ENCODE peak calls at places on chromosomes 3 and 15, in seven cellular contexts. One of them, this sample, is unnamed.

GRCh38 chr15:20356444-20357138 is 185.0 kb downstream of the GOLGA6L6 start:
- DNase-seq in heart left ventricle: peak
- DNase-seq in hypothalamus: no peak
- DNase-seq in stimulated activated CD8-positive, alpha-beta memory T cell treated with anti-CD3 and anti-CD28 coated beads, Interleukin-4, amount 100 ng/mL, for 48 hours: peak
- DNase-seq in neuronal stem cell: peak
- DNase-seq in iPS DF 19.7: peak
- DNase-seq in OCI-LY7: peak
- DNase-seq in this sample: peak

GRCh38 chr15:20348900-20349773 is 192.5 kb downstream of the GOLGA6L6 start:
- DNase-seq in heart left ventricle: peak
- DNase-seq in neuronal stem cell: no peak
- DNase-seq in iPS DF 19.7: no peak
- DNase-seq in stimulated activated CD8-positive, alpha-beta memory T cell treated with anti-CD3 and anti-CD28 coated beads, Interleukin-4, amount 100 ng/mL, for 48 hours: peak
- DNase-seq in OCI-LY7: no peak
- DNase-seq in hypothalamus: no peak
- DNase-seq in this sample: peak

GRCh38 chr3:72482589-72483249 is 365.5 kb downstream of the SHQ1 start:
- DNase-seq in stimulated activated CD8-positive, alpha-beta memory T cell treated with anti-CD3 and anti-CD28 coated beads, Interleukin-4, amount 100 ng/mL, for 48 hours: peak
- DNase-seq in iPS DF 19.7: no peak
- DNase-seq in heart left ventricle: peak
- DNase-seq in OCI-LY7: no peak
- DNase-seq in neuronal stem cell: no peak
- DNase-seq in hypothalamus: no peak
- DNase-seq in this sample: peak

GRCh38 chr3:117842086-117842485 is 1132.5 kb downstream of the TUSC7 start:
- DNase-seq in hypothalamus: no peak
- DNase-seq in heart left ventricle: no peak
- DNase-seq in OCI-LY7: no peak
- DNase-seq in iPS DF 19.7: no peak
- DNase-seq in neuronal stem cell: no peak
- DNase-seq in stimulated activated CD8-positive, alpha-beta memory T cell treated with anti-CD3 and anti-CD28 coated beads, Interleukin-4, amount 100 ng/mL, for 48 hours: no peak
- DNase-seq in this sample: no peak

GRCh38 chr15:77825546-77825945 is 192.8 kb upstream of the LINGO1 start:
- DNase-seq in OCI-LY7: no peak
- DNase-seq in iPS DF 19.7: no peak
- DNase-seq in hypothalamus: no peak
- DNase-seq in heart left ventricle: no peak
- DNase-seq in neuronal stem cell: no peak
- DNase-seq in stimulated activated CD8-positive, alpha-beta memory T cell treated with anti-CD3 and anti-CD28 coated beads, Interleukin-4, amount 100 ng/mL, for 48 hours: no peak
- DNase-seq in this sample: no peak

GRCh38 chr3:84194032-84194431 is 764.8 kb upstream of the CADM2 start:
- DNase-seq in heart left ventricle: no peak
- DNase-seq in iPS DF 19.7: no peak
- DNase-seq in neuronal stem cell: no peak
- DNase-seq in OCI-LY7: no peak
- DNase-seq in stimulated activated CD8-positive, alpha-beta memory T cell treated with anti-CD3 and anti-CD28 coated beads, Interleukin-4, amount 100 ng/mL, for 48 hours: no peak
- DNase-seq in hypothalamus: no peak
- DNase-seq in this sample: no peak

GRCh38 chr15:60362318-60363023 is 35.3 kb downstream of the ANXA2 start:
- DNase-seq in heart left ventricle: no peak
- DNase-seq in stimulated activated CD8-positive, alpha-beta memory T cell treated with anti-CD3 and anti-CD28 coated beads, Interleukin-4, amount 100 ng/mL, for 48 hours: peak
- DNase-seq in hypothalamus: no peak
- DNase-seq in neuronal stem cell: no peak
- DNase-seq in iPS DF 19.7: no peak
- DNase-seq in OCI-LY7: no peak
- DNase-seq in this sample: no peak

GRCh38 chr3:146539315-146539714 is 5.1 kb downstream of the PLSCR1 start:
- DNase-seq in heart left ventricle: no peak
- DNase-seq in stimulated activated CD8-positive, alpha-beta memory T cell treated with anti-CD3 and anti-CD28 coated beads, Interleukin-4, amount 100 ng/mL, for 48 hours: no peak
- DNase-seq in neuronal stem cell: no peak
- DNase-seq in iPS DF 19.7: no peak
- DNase-seq in hypothalamus: no peak
- DNase-seq in OCI-LY7: no peak
- DNase-seq in this sample: no peak

GRCh38 chr15:99592135-99592845 is 26.5 kb downstream of the MEF2A start:
- DNase-seq in OCI-LY7: no peak
- DNase-seq in heart left ventricle: no peak
- DNase-seq in neuronal stem cell: no peak
- DNase-seq in stimulated activated CD8-positive, alpha-beta memory T cell treated with anti-CD3 and anti-CD28 coated beads, Interleukin-4, amount 100 ng/mL, for 48 hours: no peak
- DNase-seq in iPS DF 19.7: no peak
- DNase-seq in hypothalamus: no peak
- DNase-seq in this sample: no peak

GRCh38 chr3:60276615-60277014 is 974.6 kb downstream of the FHIT start:
- DNase-seq in hypothalamus: no peak
- DNase-seq in iPS DF 19.7: no peak
- DNase-seq in heart left ventricle: no peak
- DNase-seq in OCI-LY7: no peak
- DNase-seq in neuronal stem cell: no peak
- DNase-seq in stimulated activated CD8-positive, alpha-beta memory T cell treated with anti-CD3 and anti-CD28 coated beads, Interleukin-4, amount 100 ng/mL, for 48 hours: no peak
- DNase-seq in this sample: no peak

GRCh38 chr15:80645494-80646065 is 49.5 kb upstream of the ABHD17C start:
- DNase-seq in OCI-LY7: no peak
- DNase-seq in hypothalamus: no peak
- DNase-seq in heart left ventricle: no peak
- DNase-seq in iPS DF 19.7: no peak
- DNase-seq in stimulated activated CD8-positive, alpha-beta memory T cell treated with anti-CD3 and anti-CD28 coated beads, Interleukin-4, amount 100 ng/mL, for 48 hours: no peak
- DNase-seq in neuronal stem cell: no peak
- DNase-seq in this sample: no peak

GRCh38 chr15:63970723-63971426 is 75.4 kb downstream of the DAPK2 start:
- DNase-seq in heart left ventricle: no peak
- DNase-seq in iPS DF 19.7: no peak
- DNase-seq in hypothalamus: no peak
- DNase-seq in stimulated activated CD8-positive, alpha-beta memory T cell treated with anti-CD3 and anti-CD28 coated beads, Interleukin-4, amount 100 ng/mL, for 48 hours: peak
- DNase-seq in neuronal stem cell: no peak
- DNase-seq in OCI-LY7: no peak
- DNase-seq in this sample: no peak

GRCh38 chr3:13068269-13069010 is 4.8 kb downstream of the IQSEC1 start:
- DNase-seq in hypothalamus: no peak
- DNase-seq in heart left ventricle: no peak
- DNase-seq in neuronal stem cell: no peak
- DNase-seq in OCI-LY7: no peak
- DNase-seq in iPS DF 19.7: no peak
- DNase-seq in stimulated activated CD8-positive, alpha-beta memory T cell treated with anti-CD3 and anti-CD28 coated beads, Interleukin-4, amount 100 ng/mL, for 48 hours: no peak
- DNase-seq in this sample: no peak

GRCh38 chr3:175207361-175207760 is 348.2 kb downstream of the NAALADL2 start:
- DNase-seq in heart left ventricle: no peak
- DNase-seq in stimulated activated CD8-positive, alpha-beta memory T cell treated with anti-CD3 and anti-CD28 coated beads, Interleukin-4, amount 100 ng/mL, for 48 hours: no peak
- DNase-seq in OCI-LY7: no peak
- DNase-seq in hypothalamus: no peak
- DNase-seq in iPS DF 19.7: no peak
- DNase-seq in neuronal stem cell: no peak
- DNase-seq in this sample: no peak

GRCh38 chr3:98778852-98779379 is 15.8 kb downstream of the ST3GAL6 start:
- DNase-seq in neuronal stem cell: no peak
- DNase-seq in iPS DF 19.7: no peak
- DNase-seq in hypothalamus: no peak
- DNase-seq in heart left ventricle: no peak
- DNase-seq in OCI-LY7: no peak
- DNase-seq in stimulated activated CD8-positive, alpha-beta memory T cell treated with anti-CD3 and anti-CD28 coated beads, Interleukin-4, amount 100 ng/mL, for 48 hours: no peak
- DNase-seq in this sample: no peak

GRCh38 chr3:155528579-155528978 is 216.3 kb downstream of the PLCH1 start:
- DNase-seq in heart left ventricle: no peak
- DNase-seq in stimulated activated CD8-positive, alpha-beta memory T cell treated with anti-CD3 and anti-CD28 coated beads, Interleukin-4, amount 100 ng/mL, for 48 hours: no peak
- DNase-seq in hypothalamus: no peak
- DNase-seq in iPS DF 19.7: no peak
- DNase-seq in OCI-LY7: peak
- DNase-seq in neuronal stem cell: no peak
- DNase-seq in this sample: no peak

GRCh38 chr3:192843742-192844350 is 73.8 kb downstream of the MB21D2 start:
- DNase-seq in neuronal stem cell: no peak
- DNase-seq in heart left ventricle: no peak
- DNase-seq in OCI-LY7: no peak
- DNase-seq in hypothalamus: no peak
- DNase-seq in iPS DF 19.7: no peak
- DNase-seq in stimulated activated CD8-positive, alpha-beta memory T cell treated with anti-CD3 and anti-CD28 coated beads, Interleukin-4, amount 100 ng/mL, for 48 hours: no peak
- DNase-seq in this sample: no peak

GRCh38 chr3:165895919-165896318 is 58.7 kb upstream of the BCHE start:
- DNase-seq in iPS DF 19.7: peak
- DNase-seq in neuronal stem cell: peak
- DNase-seq in OCI-LY7: peak
- DNase-seq in hypothalamus: no peak
- DNase-seq in stimulated activated CD8-positive, alpha-beta memory T cell treated with anti-CD3 and anti-CD28 coated beads, Interleukin-4, amount 100 ng/mL, for 48 hours: peak
- DNase-seq in heart left ventricle: no peak
- DNase-seq in this sample: no peak

GRCh38 chr15:92306662-92307061 is 87.0 kb upstream of the ST8SIA2 start:
- DNase-seq in hypothalamus: no peak
- DNase-seq in stimulated activated CD8-positive, alpha-beta memory T cell treated with anti-CD3 and anti-CD28 coated beads, Interleukin-4, amount 100 ng/mL, for 48 hours: no peak
- DNase-seq in OCI-LY7: no peak
- DNase-seq in neuronal stem cell: peak
- DNase-seq in iPS DF 19.7: peak
- DNase-seq in heart left ventricle: no peak
- DNase-seq in this sample: no peak

GRCh38 chr3:121995190-121996137 is 26.6 kb downstream of the ILDR1 start:
- DNase-seq in OCI-LY7: peak
- DNase-seq in hypothalamus: peak
- DNase-seq in stimulated activated CD8-positive, alpha-beta memory T cell treated with anti-CD3 and anti-CD28 coated beads, Interleukin-4, amount 100 ng/mL, for 48 hours: peak
- DNase-seq in heart left ventricle: peak
- DNase-seq in iPS DF 19.7: peak
- DNase-seq in neuronal stem cell: peak
- DNase-seq in this sample: peak

GRCh38 chr15:98689431-98689861 is 41.1 kb downstream of the IGF1R start:
- DNase-seq in neuronal stem cell: no peak
- DNase-seq in stimulated activated CD8-positive, alpha-beta memory T cell treated with anti-CD3 and anti-CD28 coated beads, Interleukin-4, amount 100 ng/mL, for 48 hours: no peak
- DNase-seq in hypothalamus: no peak
- DNase-seq in heart left ventricle: no peak
- DNase-seq in OCI-LY7: no peak
- DNase-seq in iPS DF 19.7: no peak
- DNase-seq in this sample: no peak

GRCh38 chr3:124923833-124924232 is 10.7 kb downstream of the MUC13 start:
- DNase-seq in iPS DF 19.7: no peak
- DNase-seq in neuronal stem cell: no peak
- DNase-seq in hypothalamus: no peak
- DNase-seq in OCI-LY7: no peak
- DNase-seq in stimulated activated CD8-positive, alpha-beta memory T cell treated with anti-CD3 and anti-CD28 coated beads, Interleukin-4, amount 100 ng/mL, for 48 hours: no peak
- DNase-seq in heart left ventricle: no peak
- DNase-seq in this sample: no peak

GRCh38 chr3:164791263-164791662 is 287.0 kb downstream of the SI start:
- DNase-seq in stimulated activated CD8-positive, alpha-beta memory T cell treated with anti-CD3 and anti-CD28 coated beads, Interleukin-4, amount 100 ng/mL, for 48 hours: no peak
- DNase-seq in hypothalamus: no peak
- DNase-seq in heart left ventricle: no peak
- DNase-seq in OCI-LY7: no peak
- DNase-seq in neuronal stem cell: no peak
- DNase-seq in iPS DF 19.7: no peak
- DNase-seq in this sample: no peak

This sample was measured in stomach.